ENCODE peak calls at places on chromosomes 7 and 10, in six cellular contexts. One of them, this sample, is unnamed.

GRCh38 chr10:11414314-11415038 is 197.0 kb downstream of the USP6NL start:
- DNase-seq in endodermal cell: peak; percentile 22
- DNase-seq in esophagus muscularis mucosa: no peak
- DNase-seq in fibroblast of lung: no peak
- DNase-seq in WTC11: no peak
- DNase-seq in brain microvascular endothelial cell: no peak
- DNase-seq in this sample: no peak

GRCh38 chr10:88439932-88440331 is 143.2 kb downstream of the RNLS start:
- DNase-seq in endodermal cell: no peak
- DNase-seq in esophagus muscularis mucosa: no peak
- DNase-seq in WTC11: no peak
- DNase-seq in fibroblast of lung: no peak
- DNase-seq in brain microvascular endothelial cell: no peak
- DNase-seq in this sample: no peak

GRCh38 chr7:114988755-114989154 is 66.9 kb downstream of the MDFIC start:
- DNase-seq in fibroblast of lung: peak; percentile 81
- DNase-seq in brain microvascular endothelial cell: peak; percentile 82
- DNase-seq in WTC11: no peak
- DNase-seq in esophagus muscularis mucosa: no peak
- DNase-seq in endodermal cell: no peak
- DNase-seq in this sample: no peak

GRCh38 chr7:70165477-70166170 is 567.3 kb downstream of the AUTS2 start:
- DNase-seq in esophagus muscularis mucosa: no peak
- DNase-seq in WTC11: no peak
- DNase-seq in endodermal cell: no peak
- DNase-seq in fibroblast of lung: no peak
- DNase-seq in brain microvascular endothelial cell: no peak
- DNase-seq in this sample: no peak

GRCh38 chr7:153588596-153588995 is 463.6 kb upstream of the DPP6 start:
- DNase-seq in WTC11: no peak
- DNase-seq in esophagus muscularis mucosa: no peak
- DNase-seq in fibroblast of lung: no peak
- DNase-seq in endodermal cell: no peak
- DNase-seq in brain microvascular endothelial cell: no peak
- DNase-seq in this sample: no peak

GRCh38 chr10:89954787-89955566 is 253.6 kb downstream of the KIF20B start:
- DNase-seq in endodermal cell: no peak
- DNase-seq in brain microvascular endothelial cell: no peak
- DNase-seq in WTC11: no peak
- DNase-seq in esophagus muscularis mucosa: no peak
- DNase-seq in fibroblast of lung: no peak
- DNase-seq in this sample: no peak

GRCh38 chr7:14761506-14762296 is 140.8 kb downstream of the DGKB start:
- DNase-seq in endodermal cell: peak; percentile 46
- DNase-seq in esophagus muscularis mucosa: no peak
- DNase-seq in brain microvascular endothelial cell: peak; percentile 90
- DNase-seq in WTC11: no peak
- DNase-seq in fibroblast of lung: peak; percentile 86
- DNase-seq in this sample: no peak

GRCh38 chr7:15851201-15851600 is 164.7 kb upstream of the MEOX2 start:
- DNase-seq in WTC11: no peak
- DNase-seq in endodermal cell: no peak
- DNase-seq in fibroblast of lung: no peak
- DNase-seq in esophagus muscularis mucosa: no peak
- DNase-seq in brain microvascular endothelial cell: no peak
- DNase-seq in this sample: no peak

GRCh38 chr7:93352881-93353280 is 120.7 kb downstream of the VPS50 start:
- DNase-seq in fibroblast of lung: no peak
- DNase-seq in esophagus muscularis mucosa: no peak
- DNase-seq in brain microvascular endothelial cell: no peak
- DNase-seq in endodermal cell: no peak
- DNase-seq in WTC11: no peak
- DNase-seq in this sample: no peak

GRCh38 chr7:137964824-137965545 is 36.9 kb downstream of the CREB3L2 start:
- DNase-seq in brain microvascular endothelial cell: no peak
- DNase-seq in WTC11: no peak
- DNase-seq in endodermal cell: no peak
- DNase-seq in esophagus muscularis mucosa: no peak
- DNase-seq in fibroblast of lung: no peak
- DNase-seq in this sample: no peak

GRCh38 chr7:137965942-137966624 is 35.8 kb downstream of the CREB3L2 start:
- DNase-seq in brain microvascular endothelial cell: no peak
- DNase-seq in endodermal cell: no peak
- DNase-seq in fibroblast of lung: no peak
- DNase-seq in WTC11: no peak
- DNase-seq in esophagus muscularis mucosa: no peak
- DNase-seq in this sample: no peak

GRCh38 chr7:137968890-137969289 is 33.0 kb downstream of the CREB3L2 start:
- DNase-seq in esophagus muscularis mucosa: no peak
- DNase-seq in fibroblast of lung: no peak
- DNase-seq in WTC11: no peak
- DNase-seq in brain microvascular endothelial cell: no peak
- DNase-seq in endodermal cell: no peak
- DNase-seq in this sample: no peak

GRCh38 chr7:137967143-137968018 is 34.5 kb downstream of the CREB3L2 start:
- DNase-seq in WTC11: no peak
- DNase-seq in fibroblast of lung: peak; percentile 93
- DNase-seq in esophagus muscularis mucosa: no peak
- DNase-seq in endodermal cell: peak; percentile 77
- DNase-seq in brain microvascular endothelial cell: peak; percentile 65
- DNase-seq in this sample: no peak

GRCh38 chr7:137966636-137967142 is 35.2 kb downstream of the CREB3L2 start:
- DNase-seq in fibroblast of lung: no peak
- DNase-seq in WTC11: no peak
- DNase-seq in endodermal cell: no peak
- DNase-seq in brain microvascular endothelial cell: no peak
- DNase-seq in esophagus muscularis mucosa: no peak
- DNase-seq in this sample: no peak
- TF ChIP-seq CTCF in fibroblast of lung: no peak
- TF ChIP-seq CTCF in WTC11: no peak
- TF ChIP-seq CTCF in endodermal cell: no peak
- TF ChIP-seq CTCF in brain microvascular endothelial cell: no peak
- TF ChIP-seq CTCF in esophagus muscularis mucosa: no peak
- TF ChIP-seq CTCF in this sample: no peak

DNA sequence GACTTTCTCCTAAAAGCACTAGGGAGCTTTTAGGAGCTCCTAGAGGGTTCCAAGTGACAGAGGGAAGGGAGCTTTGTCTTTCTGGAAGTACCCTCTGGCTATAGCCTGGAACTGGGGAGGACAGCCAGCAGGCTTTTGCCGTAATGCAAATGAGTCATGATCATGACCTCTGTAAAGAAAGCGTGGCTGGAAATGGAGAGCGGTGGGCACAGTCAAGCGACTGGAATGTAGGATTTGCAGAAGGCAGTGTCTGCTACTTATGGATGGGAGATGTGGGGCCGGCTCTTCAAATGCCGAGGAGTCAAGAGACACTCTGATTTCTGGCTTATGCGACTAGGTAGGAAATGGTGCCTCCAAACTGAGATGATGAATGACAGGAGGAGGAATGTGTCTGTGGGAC is 34.6 kb upstream of the PLPP4 start:
- DNase-seq in endodermal cell: no peak
- DNase-seq in brain microvascular endothelial cell: peak; percentile 79
- DNase-seq in WTC11: no peak
- DNase-seq in esophagus muscularis mucosa: no peak
- DNase-seq in fibroblast of lung: peak; percentile 98
- DNase-seq in this sample: no peak
- TF ChIP-seq CTCF in endodermal cell: no peak
- TF ChIP-seq CTCF in brain microvascular endothelial cell: no peak
- TF ChIP-seq CTCF in WTC11: no peak
- TF ChIP-seq CTCF in esophagus muscularis mucosa: no peak
- TF ChIP-seq CTCF in fibroblast of lung: no peak
- TF ChIP-seq CTCF in this sample: no peak

GRCh38 chr7:26368542-26368941 is 76.9 kb downstream of the SNX10 start:
- DNase-seq in fibroblast of lung: no peak
- DNase-seq in esophagus muscularis mucosa: no peak
- DNase-seq in WTC11: no peak
- DNase-seq in endodermal cell: no peak
- DNase-seq in brain microvascular endothelial cell: no peak
- DNase-seq in this sample: no peak
- TF ChIP-seq CTCF in fibroblast of lung: peak; percentile 14
- TF ChIP-seq CTCF in esophagus muscularis mucosa: no peak
- TF ChIP-seq CTCF in WTC11: no peak
- TF ChIP-seq CTCF in endodermal cell: no peak
- TF ChIP-seq CTCF in brain microvascular endothelial cell: no peak
- TF ChIP-seq CTCF in this sample: peak; percentile 19

DNA sequence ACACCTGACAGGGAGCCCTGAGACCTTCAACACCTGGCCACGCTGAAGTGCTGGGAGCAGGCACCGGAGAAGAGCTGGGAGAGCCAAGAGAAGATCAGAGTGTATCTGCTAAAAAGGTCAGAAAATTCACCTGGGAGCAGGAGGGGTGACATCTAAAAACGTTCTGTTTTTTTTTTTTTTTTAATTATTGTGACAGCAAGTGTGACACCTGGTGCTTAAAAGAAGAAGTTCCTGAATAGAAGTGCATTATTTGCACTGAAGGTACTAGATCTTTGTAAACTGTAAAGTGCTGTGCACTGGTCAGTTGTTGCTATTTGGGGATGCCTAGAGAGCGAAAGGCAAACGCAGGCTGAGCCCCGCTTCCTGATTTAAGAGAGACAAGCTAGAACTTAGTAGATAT is 422.0 kb downstream of the PLXNA4 start:
- DNase-seq in esophagus muscularis mucosa: no peak
- DNase-seq in endodermal cell: no peak
- DNase-seq in fibroblast of lung: no peak
- DNase-seq in brain microvascular endothelial cell: no peak
- DNase-seq in WTC11: no peak
- DNase-seq in this sample: no peak
- TF ChIP-seq CTCF in esophagus muscularis mucosa: peak; percentile 29
- TF ChIP-seq CTCF in endodermal cell: peak; percentile 55
- TF ChIP-seq CTCF in fibroblast of lung: no peak
- TF ChIP-seq CTCF in brain microvascular endothelial cell: no peak
- TF ChIP-seq CTCF in WTC11: no peak
- TF ChIP-seq CTCF in this sample: peak; percentile 15

GRCh38 chr10:31645786-31646185 is 282.8 kb downstream of the ARHGAP12 start:
- DNase-seq in WTC11: no peak
- DNase-seq in endodermal cell: no peak
- DNase-seq in esophagus muscularis mucosa: no peak
- DNase-seq in fibroblast of lung: peak; percentile 72
- DNase-seq in brain microvascular endothelial cell: no peak
- DNase-seq in this sample: no peak

GRCh38 chr10:31647861-31648260 is 280.8 kb downstream of the ARHGAP12 start:
- DNase-seq in esophagus muscularis mucosa: no peak
- DNase-seq in endodermal cell: no peak
- DNase-seq in brain microvascular endothelial cell: no peak
- DNase-seq in fibroblast of lung: peak; percentile 50
- DNase-seq in WTC11: no peak
- DNase-seq in this sample: no peak

GRCh38 chr10:31642296-31642695 is 286.3 kb downstream of the ARHGAP12 start:
- DNase-seq in esophagus muscularis mucosa: no peak
- DNase-seq in fibroblast of lung: no peak
- DNase-seq in endodermal cell: no peak
- DNase-seq in WTC11: no peak
- DNase-seq in brain microvascular endothelial cell: no peak
- DNase-seq in this sample: no peak

GRCh38 chr10:31646519-31646918 is 282.1 kb downstream of the ARHGAP12 start:
- DNase-seq in esophagus muscularis mucosa: no peak
- DNase-seq in fibroblast of lung: peak; percentile 56
- DNase-seq in brain microvascular endothelial cell: no peak
- DNase-seq in WTC11: no peak
- DNase-seq in endodermal cell: no peak
- DNase-seq in this sample: no peak

DNA sequence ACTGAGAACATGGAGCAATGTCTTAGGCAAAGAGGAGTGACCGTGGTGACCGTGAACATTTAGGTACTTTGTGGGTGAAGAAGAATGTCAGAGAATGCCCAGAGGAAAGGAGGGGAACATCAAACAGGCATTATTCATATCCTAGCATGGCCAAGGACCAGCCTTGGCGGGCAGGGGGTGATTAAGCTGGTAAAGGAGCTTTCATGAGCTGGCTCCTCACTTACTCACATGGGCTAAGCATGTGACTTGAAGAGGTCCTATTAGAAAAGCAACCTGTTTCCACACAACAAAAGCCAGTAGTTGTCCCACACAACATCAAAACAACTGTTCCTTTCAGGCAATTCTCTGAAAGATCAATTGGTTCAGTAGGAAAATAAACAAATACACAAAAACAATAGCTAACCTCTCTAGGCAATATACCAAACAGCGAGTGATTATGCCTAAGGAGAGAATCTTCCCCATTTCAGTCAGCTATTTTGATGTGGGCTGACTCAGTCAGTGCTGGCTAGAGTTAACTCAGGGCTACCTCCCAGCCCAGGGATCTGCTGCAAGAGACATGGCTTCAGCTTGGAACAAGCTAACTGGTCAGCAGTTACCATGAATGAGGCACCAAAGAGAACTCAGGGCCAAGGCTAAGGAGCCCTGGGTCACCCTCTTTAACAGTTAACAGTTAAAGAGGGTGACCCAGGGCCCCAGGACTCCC is 283.5 kb downstream of the ARHGAP12 start:
- DNase-seq in fibroblast of lung: peak; percentile 60
- DNase-seq in WTC11: no peak
- DNase-seq in endodermal cell: no peak
- DNase-seq in esophagus muscularis mucosa: no peak
- DNase-seq in brain microvascular endothelial cell: no peak
- DNase-seq in this sample: no peak
- TF ChIP-seq CTCF in fibroblast of lung: no peak
- TF ChIP-seq CTCF in WTC11: no peak
- TF ChIP-seq CTCF in endodermal cell: no peak
- TF ChIP-seq CTCF in esophagus muscularis mucosa: no peak
- TF ChIP-seq CTCF in brain microvascular endothelial cell: no peak
- TF ChIP-seq CTCF in this sample: no peak

DNA sequence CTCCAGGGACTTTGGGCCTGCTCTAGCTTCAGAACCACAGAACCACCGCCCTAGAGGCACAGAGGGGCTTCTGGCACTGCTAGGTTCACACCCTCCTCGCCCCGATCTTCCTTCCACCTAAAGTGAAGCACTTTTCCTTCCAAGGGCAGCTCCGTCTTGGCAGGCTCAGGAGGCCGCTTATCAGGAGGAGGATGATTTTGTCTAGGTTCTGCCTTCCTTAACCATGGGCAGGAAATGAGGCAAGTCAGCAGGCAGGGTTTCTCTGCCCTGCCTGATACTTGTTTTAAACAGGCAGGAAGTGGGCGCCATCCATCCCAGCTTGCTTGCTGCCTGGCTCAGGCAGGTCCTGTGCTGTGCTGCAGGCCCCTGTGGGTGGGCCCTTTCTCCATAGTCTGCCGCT is 8.3 kb upstream of the ATP6V0E2 start:
- DNase-seq in WTC11: no peak
- DNase-seq in brain microvascular endothelial cell: no peak
- DNase-seq in esophagus muscularis mucosa: no peak
- DNase-seq in endodermal cell: peak; percentile 42
- DNase-seq in fibroblast of lung: peak; percentile 20
- DNase-seq in this sample: no peak
- TF ChIP-seq CTCF in WTC11: no peak
- TF ChIP-seq CTCF in brain microvascular endothelial cell: no peak
- TF ChIP-seq CTCF in esophagus muscularis mucosa: no peak
- TF ChIP-seq CTCF in endodermal cell: no peak
- TF ChIP-seq CTCF in fibroblast of lung: no peak
- TF ChIP-seq CTCF in this sample: no peak

GRCh38 chr10:131088619-131089018 is 222.9 kb downstream of the TCERG1L start:
- DNase-seq in fibroblast of lung: no peak
- DNase-seq in WTC11: no peak
- DNase-seq in esophagus muscularis mucosa: no peak
- DNase-seq in endodermal cell: peak; percentile 75
- DNase-seq in brain microvascular endothelial cell: no peak
- DNase-seq in this sample: no peak
- TF ChIP-seq CTCF in fibroblast of lung: no peak
- TF ChIP-seq CTCF in WTC11: no peak
- TF ChIP-seq CTCF in esophagus muscularis mucosa: no peak
- TF ChIP-seq CTCF in endodermal cell: peak; percentile 67
- TF ChIP-seq CTCF in brain microvascular endothelial cell: no peak
- TF ChIP-seq CTCF in this sample: no peak

This sample was measured in osteocyte.